ENCODE peak calls at places on chromosomes 5 and 9, in four cellular contexts. G, A, Q and D are unnamed samples.
A peak's percentile ranks its signal among the peaks of the same experiment; 100 is the strongest.

GRCh38 chr5:124436294-124436693 is 310.1 kb downstream of the ZNF608 start:
- DNase-seq in G (no peak), A (no peak), Q (no peak), D (no peak)

GRCh38 chr5:55865831-55866230 is 14.7 kb downstream of the IL31RA start:
- DNase-seq in G (no peak), A (no peak), Q (no peak), D (no peak)

GRCh38 chr9:137307255-137308101 is 5.4 kb upstream of the NRARP start:
- DNase-seq in G (peak; percentile 83), A (peak; percentile 15), Q (no peak), D (no peak)

GRCh38 chr5:169521366-169521983 is 62.1 kb upstream of the SPDL1 start:
- DNase-seq in G (no peak), A (peak; percentile 80), Q (no peak), D (no peak)

GRCh38 chr5:78927657-78928282 is 57.3 kb downstream of the ARSB start:
- DNase-seq in G (no peak), A (no peak), Q (no peak), D (no peak)

GRCh38 chr5:38796000-38796738 is 49.6 kb upstream of the OSMR start:
- DNase-seq in G (no peak), A (peak; percentile 70), Q (no peak), D (no peak)

GRCh38 chr9:93902051-93902779 is 52.9 kb downstream of the BARX1 start:
- DNase-seq in G (no peak), A (no peak), Q (no peak), D (no peak)

GRCh38 chr9:20553750-20554149 is 68.5 kb downstream of the MLLT3 start:
- DNase-seq in G (no peak), A (no peak), Q (no peak), D (no peak)

GRCh38 chr9:135887585-135888050 is 19.7 kb downstream of the CAMSAP1 start:
- DNase-seq in G (no peak), A (no peak), Q (peak; percentile 78), D (peak; percentile 76)

GRCh38 chr5:74231697-74232096 is 408.8 kb downstream of the ENC1 start:
- DNase-seq in G (no peak), A (no peak), Q (no peak), D (no peak)

GRCh38 chr5:20340123-20340522 is 352.1 kb upstream of the CDH18 start:
- DNase-seq in G (no peak), A (no peak), Q (no peak), D (no peak)

GRCh38 chr5:43227655-43228054 is 35.6 kb downstream of the NIM1K start:
- DNase-seq in G (no peak), A (no peak), Q (peak; percentile 28), D (no peak)

GRCh38 chr9:22307013-22307711 is 139.5 kb upstream of the DMRTA1 start:
- DNase-seq in G (no peak), A (no peak), Q (no peak), D (no peak)

GRCh38 chr5:132322266-132322665 is 28.1 kb downstream of the SLC22A4 start:
- DNase-seq in G (no peak), A (no peak), Q (no peak), D (no peak)

GRCh38 chr5:180380856-180381255 is 27.7 kb upstream of the GFPT2 start:
- DNase-seq in G (no peak), A (no peak), Q (no peak), D (no peak)

GRCh38 chr5:177416334-177416733 is 7.0 kb upstream of the F12 start:
- DNase-seq in G (no peak), A (no peak), Q (no peak), D (no peak)

GRCh38 chr5:35030426-35030825 is 17.3 kb downstream of the AGXT2 start:
- DNase-seq in G (no peak), A (no peak), Q (peak; percentile 12), D (no peak)

GRCh38 chr5:142106061-142106460 is 2.5 kb upstream of the NDFIP1 start:
- DNase-seq in G (no peak), A (no peak), Q (no peak), D (no peak)

DNA sequence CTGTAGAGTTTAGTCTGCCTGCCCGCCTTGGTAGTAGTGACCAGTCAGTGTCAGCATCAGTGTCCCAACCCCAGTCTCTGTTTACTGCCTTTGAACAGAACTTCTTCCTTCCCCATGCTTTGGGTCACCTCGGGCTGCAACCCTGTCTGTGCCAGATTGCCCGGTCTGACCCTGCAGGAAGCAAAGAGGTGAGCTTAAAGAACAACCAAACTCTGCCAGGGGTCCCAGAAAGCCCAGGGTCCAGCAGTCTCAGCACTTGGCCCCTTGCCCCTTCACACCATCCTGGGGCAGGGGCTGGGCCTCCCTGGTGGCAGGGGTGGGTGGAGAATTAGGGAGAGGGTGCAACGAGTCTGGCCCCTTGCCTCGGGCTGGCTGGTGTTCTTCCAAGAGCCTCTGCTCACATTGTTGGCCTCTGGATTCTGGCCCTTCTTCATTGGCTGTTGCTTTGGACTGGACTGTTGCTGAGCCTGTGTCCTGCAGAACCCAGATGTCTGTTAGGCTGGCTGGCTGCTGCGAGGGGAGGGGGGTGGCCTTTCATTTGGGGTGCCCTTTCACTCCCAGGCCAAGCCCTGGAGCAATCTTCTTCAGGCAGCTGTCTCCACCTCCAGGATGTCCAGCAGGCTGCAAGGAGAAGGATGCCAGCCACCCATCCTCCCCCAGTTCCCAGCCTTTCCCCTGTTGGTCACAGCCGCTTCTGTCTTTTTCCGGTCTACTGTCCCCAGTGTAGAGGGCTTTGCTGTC is 51.2 kb downstream of the SAR1B start:
- DNase-seq in G (peak; percentile 16), A (peak; percentile 53), Q (no peak), D (no peak)
- TF ChIP-seq CTCF in G (no peak), A (no peak), Q (no peak), D (no peak)

GRCh38 chr5:60836131-60836530 is 7.9 kb downstream of the ELOVL7 start:
- DNase-seq in G (no peak), A (no peak), Q (no peak), D (no peak)

GRCh38 chr5:60830581-60831127 is 13.4 kb downstream of the ELOVL7 start:
- DNase-seq in G (no peak), A (no peak), Q (no peak), D (no peak)

GRCh38 chr5:60829490-60830266 is 14.4 kb downstream of the ELOVL7 start:
- DNase-seq in G (no peak), A (no peak), Q (no peak), D (no peak)

GRCh38 chr5:60841361-60841760 is 2.7 kb downstream of the ELOVL7 start:
- DNase-seq in G (no peak), A (no peak), Q (no peak), D (no peak)

DNA sequence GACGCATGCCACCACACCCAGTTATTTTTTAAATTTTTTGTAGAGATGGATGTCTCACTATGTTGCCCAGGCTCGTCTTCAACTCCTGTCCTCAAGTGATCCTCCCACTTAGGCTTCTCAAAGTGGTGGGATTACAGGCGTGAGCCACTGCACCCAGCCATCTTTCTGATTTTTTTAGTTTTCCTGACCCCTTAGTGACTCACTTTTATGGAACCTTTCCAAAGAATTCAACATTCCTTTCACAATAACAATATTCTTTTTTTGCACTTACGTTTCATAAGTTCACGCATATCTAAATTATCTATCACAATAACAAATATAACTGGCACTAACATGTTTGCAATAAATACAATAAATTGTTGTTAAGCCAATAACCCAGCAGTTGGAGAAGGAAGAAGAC is 8.5 kb downstream of the ELOVL7 start:
- DNase-seq in G (no peak), A (no peak), Q (no peak), D (no peak)
- TF ChIP-seq CTCF in G (no peak), A (no peak), Q (no peak), D (no peak)

GRCh38 chr9:123486431-123486830 is 130.4 kb downstream of the CRB2 start:
- DNase-seq in G (no peak), A (no peak), Q (no peak), D (no peak)

GRCh38 chr9:123484130-123484529 is 128.1 kb downstream of the CRB2 start:
- DNase-seq in G (peak; percentile 63), A (no peak), Q (no peak), D (no peak)

GRCh38 chr9:123482295-123482970 is 126.4 kb downstream of the CRB2 start:
- DNase-seq in G (no peak), A (no peak), Q (no peak), D (no peak)

GRCh38 chr9:123481209-123481865 is 125.3 kb downstream of the CRB2 start:
- DNase-seq in G (peak; percentile 73), A (no peak), Q (no peak), D (no peak)

DNA sequence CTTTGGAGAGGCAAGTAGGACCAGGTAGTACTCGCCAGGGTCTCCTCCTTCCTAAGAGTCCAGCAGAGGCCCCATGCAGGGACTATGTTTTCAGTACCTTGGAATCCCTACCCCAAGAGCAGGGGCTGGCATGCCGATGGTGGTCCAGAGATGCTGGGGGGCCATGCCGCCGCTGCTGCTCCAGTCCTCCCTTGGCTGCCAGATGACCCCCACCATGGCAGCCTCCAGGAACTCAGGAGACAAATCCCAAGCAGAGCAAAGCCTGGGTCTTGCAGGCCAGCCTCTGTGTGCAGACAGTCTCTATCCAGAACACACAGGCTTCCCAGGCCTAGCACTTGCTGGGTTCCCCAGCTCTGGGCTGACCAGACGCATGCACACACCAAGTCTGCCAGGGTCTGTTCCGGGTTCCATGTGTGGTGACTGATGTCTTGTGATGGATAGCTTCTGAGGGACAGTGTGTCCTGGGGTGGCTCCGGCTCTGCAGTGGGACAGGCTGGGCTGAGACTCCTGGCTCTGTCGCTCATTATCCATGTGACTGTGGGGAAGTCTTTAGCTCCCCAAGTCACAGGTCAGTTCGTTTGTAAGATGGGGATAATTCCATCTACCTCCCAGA is 127.3 kb downstream of the CRB2 start:
- DNase-seq in G (no peak), A (no peak), Q (no peak), D (no peak)
- TF ChIP-seq CTCF in G (no peak), A (no peak), Q (no peak), D (no peak)

GRCh38 chr9:132443951-132444615 is 34.1 kb downstream of the CFAP77 start:
- DNase-seq in G (no peak), A (no peak), Q (no peak), D (no peak)

GRCh38 chr9:132446887-132447286 is 36.9 kb downstream of the CFAP77 start:
- DNase-seq in G (no peak), A (no peak), Q (no peak), D (no peak)

GRCh38 chr9:132451276-132451675 is 41.3 kb downstream of the CFAP77 start:
- DNase-seq in G (no peak), A (no peak), Q (no peak), D (no peak)

GRCh38 chr9:132447346-132447745 is 37.3 kb downstream of the CFAP77 start:
- DNase-seq in G (no peak), A (no peak), Q (no peak), D (no peak)
- TF ChIP-seq CTCF in G (no peak), A (no peak), Q (no peak), D (no peak)

DNA sequence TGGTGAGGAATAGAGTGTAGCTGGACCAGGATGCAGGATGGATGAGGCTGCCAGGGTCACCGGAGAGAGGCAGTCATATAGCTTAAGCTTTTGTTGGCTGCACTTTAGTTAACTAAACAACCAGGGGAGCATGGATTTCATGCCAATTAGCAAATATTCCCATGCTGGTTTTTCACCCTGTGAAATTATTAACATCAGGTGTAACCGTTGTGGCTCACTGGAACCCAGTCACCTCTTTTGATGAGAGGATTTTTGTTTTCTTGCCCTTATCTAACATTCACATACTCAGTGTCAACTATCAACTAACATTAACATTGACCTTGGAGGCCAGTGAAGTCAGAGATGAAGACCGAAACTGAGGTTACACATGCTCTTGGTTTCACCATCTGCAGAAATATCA is 97.2 kb upstream of the BASP1 start:
- DNase-seq in G (no peak), A (no peak), Q (no peak), D (no peak)
- TF ChIP-seq CTCF in G (no peak), A (no peak), Q (no peak), D (no peak)

GRCh38 chr5:175803254-175803653 is 68.1 kb upstream of the CPLX2 start:
- DNase-seq in G (no peak), A (no peak), Q (no peak), D (no peak)
- TF ChIP-seq CTCF in G (no peak), A (no peak), Q (no peak), D (no peak)

GRCh38 chr5:1344975-1345838 is at the start of gene CLPTM1L:
- DNase-seq in G (peak; percentile 92), A (peak; percentile 90), Q (peak; percentile 99), D (peak; percentile 99)
- TF ChIP-seq CTCF in G (no peak), A (no peak), Q (no peak), D (no peak)